ENCODE peak calls at places on chromosomes 2 and 18, in nine cellular contexts. X is activated T-cell treated with anti-CD3 and anti-CD28 coated beads, Interleukin-2, amount 50 U/mL, for 72 hours; L is posterior cingulate gyrus; V is astrocyte of the spinal cord; M is cardiac fibroblast; D is SW480; R is occipital lobe; S is hepatic stellate cell; E is uterus. Q is an unnamed sample.

GRCh38 chr2:205765147-205765546 is 82.8 kb downstream of the NRP2 start:
- DNase-seq in X (no peak), L (no peak), V (no peak), M (no peak), D (no peak), R (no peak), S (no peak), E (no peak), Q (no peak)

GRCh38 chr2:59096952-59097351 is 855.8 kb upstream of the FANCL start:
- DNase-seq in X (no peak), L (no peak), V (no peak), M (no peak), D (no peak), R (no peak), S (no peak), E (no peak), Q (no peak)

GRCh38 chr2:237864940-237865622 is 5.7 kb downstream of the RAMP1 start:
- DNase-seq in X (no peak), L (no peak), V (peak), M (peak), D (no peak), R (no peak), S (no peak), E (peak), Q (peak)

GRCh38 chr18:70464343-70465114 is 175.7 kb downstream of the SOCS6 start:
- DNase-seq in X (peak), L (peak), V (peak), M (peak), D (peak), R (peak), S (peak), E (peak), Q (peak)

GRCh38 chr18:23307567-23308295 is 145.4 kb upstream of the RIOK3 start:
- DNase-seq in X (peak), L (no peak), V (peak), M (peak), D (no peak), R (no peak), S (peak), E (peak), Q (no peak)

GRCh38 chr2:191864623-191865521 is 18.0 kb upstream of the CAVIN2 start:
- DNase-seq in X (no peak), L (no peak), V (peak), M (peak), D (no peak), R (peak), S (no peak), E (no peak), Q (no peak)

GRCh38 chr2:85804583-85804982 is 50.8 kb downstream of the ATOH8 start:
- DNase-seq in X (peak), L (no peak), V (no peak), M (peak), D (peak), R (no peak), S (no peak), E (peak), Q (peak)

GRCh38 chr2:160289803-160290202 is 89.7 kb upstream of the ITGB6 start:
- DNase-seq in X (no peak), L (no peak), V (no peak), M (no peak), D (no peak), R (no peak), S (no peak), E (no peak), Q (no peak)

GRCh38 chr2:4763009-4763408 is 929.2 kb upstream of the SOX11 start:
- DNase-seq in X (no peak), L (no peak), V (peak), M (no peak), D (peak), R (no peak), S (no peak), E (no peak), Q (no peak)

GRCh38 chr18:67525328-67526110 is 9.0 kb upstream of the DSEL start:
- DNase-seq in X (no peak), L (no peak), V (peak), M (peak), D (peak), R (peak), S (peak), E (peak), Q (peak)

GRCh38 chr2:55500025-55500424 is 19.5 kb upstream of the CFAP36 start:
- DNase-seq in X (no peak), L (no peak), V (peak), M (peak), D (no peak), R (no peak), S (peak), E (no peak), Q (peak)

GRCh38 chr2:46866770-46867246 is 48.8 kb downstream of the MCFD2 start:
- DNase-seq in X (no peak), L (no peak), V (no peak), M (peak), D (no peak), R (no peak), S (no peak), E (peak), Q (no peak)

GRCh38 chr2:48205137-48205798 is 299.0 kb upstream of the FBXO11 start:
- DNase-seq in X (no peak), L (peak), V (peak), M (peak), D (peak), R (peak), S (peak), E (no peak), Q (no peak)

GRCh38 chr2:56230171-56230570 is 46.4 kb downstream of the CCDC85A start:
- DNase-seq in X (no peak), L (no peak), V (no peak), M (no peak), D (peak), R (no peak), S (no peak), E (no peak), Q (peak)

GRCh38 chr2:156573710-156574109 is 137.5 kb downstream of the GPD2 start:
- DNase-seq in X (no peak), L (no peak), V (no peak), M (no peak), D (no peak), R (no peak), S (no peak), E (no peak), Q (no peak)

GRCh38 chr2:233882353-233882752 is 14.2 kb upstream of the MSL3B start:
- DNase-seq in X (no peak), L (no peak), V (peak), M (no peak), D (no peak), R (no peak), S (no peak), E (no peak), Q (no peak)

Q was measured in kidney glomerular epithelial cell.